ENCODE peak calls at places on chromosomes 4 and X, in six cellular contexts. Z is SK-N-SH, M is fibroblast of lung, R is SJSA1, N is GM23248, A is ovary. E is an unnamed sample. For H3K36me3, the result is how much of the 10 kb centered on the place peaks cover.

GRCh38 chr4:150173420-150173819 is 95.2 kb downstream of the DCLK2 start:
- DNase-seq in Z (no peak), M (peak), R (no peak), N (no peak), A (no peak), E (no peak)

GRCh38 chrX:150041208-150041607 is 102.9 kb upstream of the EOLA2 start:
- DNase-seq in Z (no peak), M (no peak), R (no peak), N (no peak), A (no peak), E (no peak)

GRCh38 chr4:187276786-187277408 is 553.2 kb upstream of the FAT1 start:
- DNase-seq in Z (no peak), M (peak), R (no peak), N (peak), A (no peak), E (no peak)

GRCh38 chr4:138279286-138279685 is 37.1 kb upstream of the SLC7A11 start:
- DNase-seq in Z (no peak), M (no peak), R (no peak), N (no peak), A (no peak), E (no peak)

GRCh38 chr4:178026999-178027398 is 584.8 kb upstream of the AGA start:
- DNase-seq in Z (no peak), M (no peak), R (no peak), N (no peak), A (no peak), E (no peak)

GRCh38 chrX:101682723-101683122 is 23.1 kb upstream of the ARMCX2 start:
- DNase-seq in Z (no peak), M (peak), R (no peak), N (peak), A (no peak), E (no peak)

GRCh38 chrX:37712458-37712857 is 26.9 kb downstream of the XK start:
- DNase-seq in Z (no peak), M (peak), R (peak), N (peak), A (no peak), E (no peak)

GRCh38 chr4:85147481-85148076 is 181.1 kb upstream of the WDFY3 start:
- DNase-seq in Z (peak), M (peak), R (no peak), N (peak), A (peak), E (peak)

GRCh38 chrX:13059269-13059668 is 14.8 kb upstream of the FAM9C start:
- DNase-seq in Z (no peak), M (no peak), R (no peak), N (no peak), A (no peak), E (no peak)

GRCh38 chr4:107125496-107125895 is 89.4 kb upstream of the DKK2 start:
- DNase-seq in Z (no peak), M (no peak), R (no peak), N (peak), A (no peak), E (no peak)

GRCh38 chr4:17103231-17103630 is 204.8 kb upstream of the LDB2 start:
- DNase-seq in Z (no peak), M (peak), R (no peak), N (peak), A (no peak), E (no peak)

DNA sequence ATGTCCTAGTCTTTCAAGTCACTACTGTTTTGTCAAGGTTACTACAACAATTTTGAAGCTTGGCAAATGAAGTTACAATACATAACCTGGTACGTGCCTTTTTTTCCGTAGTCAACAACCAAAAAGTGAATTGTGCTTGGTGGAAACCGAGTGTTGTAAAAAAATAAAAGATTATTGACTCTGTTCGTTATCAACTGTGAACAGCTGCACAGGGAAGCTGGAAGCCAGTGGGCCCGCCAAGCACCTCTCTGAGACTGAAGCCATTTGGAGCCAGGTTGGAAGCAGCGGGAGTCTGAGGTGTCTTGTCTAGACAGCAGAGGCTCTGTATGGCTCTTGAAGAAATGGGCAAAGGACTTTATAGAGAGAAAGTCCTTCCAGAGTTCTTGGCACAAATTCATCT is 119.0 kb downstream of the GALNTL6 start:
- DNase-seq in Z (no peak), M (no peak), R (no peak), N (no peak), A (no peak), E (no peak)
- H3K27ac ChIP-seq in Z (no peak), M (no peak), R (no peak), N (no peak), A (no peak), E (no peak)

GRCh38 chrX:20354505-20354904 is 87.8 kb upstream of the RPS6KA3 start:
- DNase-seq in Z (no peak), M (no peak), R (no peak), N (no peak), A (no peak), E (no peak)

GRCh38 chrX:20355187-20355586 is 88.5 kb upstream of the RPS6KA3 start:
- DNase-seq in Z (no peak), M (no peak), R (no peak), N (no peak), A (no peak), E (no peak)

GRCh38 chrX:20350598-20350997 is 83.9 kb upstream of the RPS6KA3 start:
- DNase-seq in Z (no peak), M (no peak), R (no peak), N (no peak), A (no peak), E (no peak)

GRCh38 chrX:20352935-20353336 is 86.2 kb upstream of the RPS6KA3 start:
- DNase-seq in Z (no peak), M (no peak), R (no peak), N (no peak), A (no peak), E (no peak)

GRCh38 chrX:20352504-20352903 is 85.8 kb upstream of the RPS6KA3 start:
- DNase-seq in Z (no peak), M (no peak), R (no peak), N (no peak), A (no peak), E (no peak)
- H3K36me3 ChIP-seq in Z (under half), M (under half), R (under half), N (under half), A (under half), E (under half)

DNA sequence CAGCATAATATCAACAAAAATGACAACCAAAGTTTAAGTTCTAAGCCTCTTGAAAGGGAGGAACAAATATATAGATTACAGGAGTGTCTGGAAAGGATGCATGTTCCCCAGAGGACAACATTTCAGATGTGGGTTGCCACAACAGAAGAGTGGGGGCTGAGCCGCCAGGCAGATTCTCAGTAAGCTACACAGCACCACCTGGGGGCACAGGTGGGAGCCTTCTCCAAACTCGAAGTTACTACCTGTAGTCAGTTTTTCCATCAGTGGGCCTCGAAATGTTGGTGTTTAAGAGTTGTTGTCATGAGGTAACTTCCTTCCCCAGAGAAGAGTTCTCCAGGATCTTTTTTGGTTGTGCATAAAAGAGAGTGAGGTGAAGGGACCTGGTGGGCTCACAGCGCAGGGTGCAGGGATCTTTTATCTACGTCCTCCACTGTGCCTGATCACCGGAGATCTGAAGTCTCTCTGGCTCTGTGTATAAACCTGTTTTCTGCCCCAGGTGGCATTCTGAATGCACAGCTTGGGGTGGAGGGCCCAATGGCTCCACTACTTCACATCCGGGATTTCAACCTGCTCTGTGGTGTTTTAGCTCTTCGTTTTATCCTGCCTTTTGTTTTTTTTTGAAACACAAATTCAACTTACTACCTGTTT is 58.4 kb upstream of the STS start:
- DNase-seq in Z (no peak), M (no peak), R (no peak), N (no peak), A (no peak), E (no peak)
- H3K27ac ChIP-seq in Z (no peak), M (no peak), R (no peak), N (no peak), A (no peak), E (no peak)

GRCh38 chr4:26420903-26421302 is 69.4 kb downstream of the CCKAR start:
- DNase-seq in Z (no peak), M (peak), R (no peak), N (peak), A (no peak), E (no peak)

GRCh38 chr4:26424838-26425237 is 65.4 kb downstream of the CCKAR start:
- DNase-seq in Z (no peak), M (no peak), R (no peak), N (peak), A (no peak), E (no peak)

GRCh38 chr4:26425953-26426352 is 64.3 kb downstream of the CCKAR start:
- DNase-seq in Z (no peak), M (no peak), R (no peak), N (no peak), A (no peak), E (no peak)

GRCh38 chr4:26426892-26427291 is 63.4 kb downstream of the CCKAR start:
- DNase-seq in Z (no peak), M (no peak), R (no peak), N (no peak), A (no peak), E (no peak)

DNA sequence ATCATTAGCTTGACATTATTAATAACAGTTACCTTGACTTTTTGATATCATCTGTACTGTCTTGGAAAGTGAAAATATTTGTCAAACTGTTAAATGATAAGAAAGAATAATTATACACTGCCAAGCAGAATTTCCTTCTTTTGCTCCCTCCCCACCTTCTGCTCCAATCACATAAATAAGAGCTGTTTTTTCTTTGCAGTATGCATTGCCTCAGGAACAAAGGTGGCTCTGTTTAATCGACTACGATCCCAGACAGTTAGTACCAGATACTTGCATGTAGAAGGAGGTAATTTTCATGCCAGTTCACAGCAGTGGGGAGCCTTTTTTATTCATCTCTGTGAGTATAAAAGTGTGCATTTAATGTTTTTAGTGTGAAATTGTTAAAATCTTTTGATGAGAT is 66.1 kb downstream of the CCKAR start:
- DNase-seq in Z (no peak), M (peak), R (no peak), N (no peak), A (no peak), E (no peak)
- H3K36me3 ChIP-seq in Z (under half), M (under half), R (under half), N (under half), A (under half), E (under half)

DNA sequence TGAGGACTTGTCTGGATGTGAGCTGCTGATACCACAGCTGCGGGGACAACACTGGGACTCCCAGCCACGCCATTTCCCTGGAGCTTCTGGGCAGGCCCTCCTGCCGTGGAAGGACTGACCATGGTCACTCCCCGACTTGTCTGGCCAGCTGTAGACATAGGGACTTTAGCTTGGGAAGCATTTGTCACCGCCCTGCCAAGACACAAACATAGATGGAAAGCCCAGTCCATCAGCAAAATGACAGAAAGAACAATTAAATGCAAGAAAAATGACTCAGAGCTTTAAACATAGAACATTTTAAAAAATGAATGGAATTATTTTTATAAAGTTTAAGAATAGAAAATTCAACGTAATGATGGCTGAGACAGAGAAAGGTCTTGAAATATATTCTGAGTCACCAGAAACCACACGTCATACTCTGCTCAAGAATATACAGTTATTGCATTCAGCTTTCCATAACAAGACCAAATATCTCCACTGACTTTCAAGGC is 107.6 kb upstream of the CBR4 start:
- DNase-seq in Z (no peak), M (peak), R (peak), N (peak), A (no peak), E (no peak)
- H3K27ac ChIP-seq in Z (peak), M (peak), R (peak), N (peak), A (no peak), E (no peak)

GRCh38 chr4:76116821-76117220 is 31.4 kb downstream of the NUP54 start:
- DNase-seq in Z (no peak), M (no peak), R (no peak), N (no peak), A (no peak), E (no peak)
- H3K36me3 ChIP-seq in Z (half or more), M (under half), R (under half), N (half or more), A (under half), E (half or more)